ENCODE peak calls at places on chromosome 11, in eight cellular contexts. X is GM23338, Q is hepatocyte, B is SK-N-SH, E is neural progenitor cell, U is GM23248, O is PC-3, P is HCT116. I is an unnamed sample.

GRCh38 chr11:35040221-35040942 is 98.6 kb upstream of the CD44 start:
- DNase-seq in X (no peak), Q (no peak), B (no peak), E (no peak), U (peak; percentile 85), O (peak; percentile 61), P (no peak), I (no peak)

GRCh38 chr11:112961146-112961668 is at the start of gene NCAM1:
- DNase-seq in X (peak; percentile 98), Q (peak; percentile 83), B (peak; percentile 89), E (peak; percentile 97), U (peak; percentile 36), O (peak; percentile 23), P (peak; percentile 67), I (peak; percentile 10)

GRCh38 chr11:126499124-126499752 is 143.8 kb downstream of the ST3GAL4 start:
- DNase-seq in X (no peak), Q (no peak), B (no peak), E (no peak), U (no peak), O (no peak), P (no peak), I (no peak)

GRCh38 chr11:8252388-8252787 is 11.3 kb downstream of the LMO1 start:
- DNase-seq in X (no peak), Q (no peak), B (no peak), E (no peak), U (no peak), O (peak; percentile 30), P (no peak), I (no peak)

GRCh38 chr11:799641-800316 is 1.7 kb upstream of the SLC25A22 start:
- DNase-seq in X (no peak), Q (no peak), B (no peak), E (no peak), U (no peak), O (no peak), P (no peak), I (no peak)

GRCh38 chr11:64786308-64786707 is 8.0 kb upstream of the SF1 start:
- DNase-seq in X (no peak), Q (no peak), B (no peak), E (no peak), U (no peak), O (no peak), P (no peak), I (no peak)

GRCh38 chr11:42631223-42631843 is 680.5 kb upstream of the API5 start:
- DNase-seq in X (peak; percentile 40), Q (peak; percentile 56), B (peak; percentile 33), E (peak; percentile 34), U (peak; percentile 21), O (peak; percentile 65), P (no peak), I (peak; percentile 11)

GRCh38 chr11:57432017-57432590 is 5.2 kb upstream of the SLC43A3 start:
- DNase-seq in X (no peak), Q (no peak), B (no peak), E (no peak), U (no peak), O (no peak), P (no peak), I (no peak)

GRCh38 chr11:94658386-94658785 is 91.2 kb downstream of the PIWIL4 start:
- DNase-seq in X (no peak), Q (no peak), B (no peak), E (no peak), U (no peak), O (no peak), P (no peak), I (no peak)

GRCh38 chr11:119091966-119092879 is 7.5 kb downstream of the HMBS start:
- DNase-seq in X (no peak), Q (no peak), B (no peak), E (no peak), U (peak; percentile 8), O (no peak), P (no peak), I (peak; percentile 51)

GRCh38 chr11:69537855-69538640 is 56.6 kb downstream of the LINC01488 start:
- DNase-seq in X (no peak), Q (no peak), B (no peak), E (no peak), U (no peak), O (no peak), P (no peak), I (no peak)

GRCh38 chr11:75954039-75954438 is 139.0 kb downstream of the UVRAG start:
- DNase-seq in X (no peak), Q (no peak), B (no peak), E (no peak), U (peak; percentile 18), O (peak; percentile 66), P (no peak), I (no peak)

GRCh38 chr11:80638296-80638695 is 1197.5 kb upstream of the TENM4 start:
- DNase-seq in X (no peak), Q (no peak), B (no peak), E (no peak), U (no peak), O (peak; percentile 76), P (no peak), I (no peak)

GRCh38 chr11:84958295-84958694 is 668.8 kb downstream of the DLG2 start:
- DNase-seq in X (no peak), Q (peak; percentile 13), B (no peak), E (no peak), U (no peak), O (peak; percentile 9), P (no peak), I (no peak)

GRCh38 chr11:101043940-101044339 is 85.7 kb downstream of the PGR start:
- DNase-seq in X (no peak), Q (no peak), B (no peak), E (no peak), U (no peak), O (no peak), P (no peak), I (no peak)

GRCh38 chr11:70596091-70596490 is 197.8 kb downstream of the CTTN start:
- DNase-seq in X (no peak), Q (no peak), B (no peak), E (no peak), U (no peak), O (no peak), P (no peak), I (no peak)

GRCh38 chr11:70595452-70595851 is 197.1 kb downstream of the CTTN start:
- DNase-seq in X (no peak), Q (no peak), B (no peak), E (no peak), U (no peak), O (no peak), P (no peak), I (no peak)

GRCh38 chr11:70597006-70597555 is 198.8 kb downstream of the CTTN start:
- DNase-seq in X (no peak), Q (no peak), B (no peak), E (no peak), U (no peak), O (no peak), P (no peak), I (no peak)

GRCh38 chr11:70595016-70595415 is 196.7 kb downstream of the CTTN start:
- DNase-seq in X (no peak), Q (no peak), B (no peak), E (no peak), U (no peak), O (no peak), P (no peak), I (no peak)

GRCh38 chr11:70597751-70598377 is 199.5 kb downstream of the CTTN start:
- DNase-seq in X (no peak), Q (no peak), B (no peak), E (peak; percentile 35), U (no peak), O (no peak), P (no peak), I (no peak)
- H3K27ac ChIP-seq in X (no peak overlapping the region), Q (no peak overlapping the region), B (no peak overlapping the region), E (no peak overlapping the region), U (no peak overlapping the region), O (no peak overlapping the region), P (no peak overlapping the region), I (no peak overlapping the region)

GRCh38 chr11:86687083-86687799 is 14.8 kb upstream of the ME3 start:
- DNase-seq in X (no peak), Q (no peak), B (no peak), E (no peak), U (peak; percentile 61), O (no peak), P (no peak), I (no peak)

GRCh38 chr11:86688398-86689179 is 16.2 kb upstream of the ME3 start:
- DNase-seq in X (no peak), Q (no peak), B (no peak), E (no peak), U (peak; percentile 91), O (no peak), P (no peak), I (no peak)

GRCh38 chr11:86681039-86681745 is 8.8 kb upstream of the ME3 start:
- DNase-seq in X (no peak), Q (no peak), B (no peak), E (no peak), U (no peak), O (no peak), P (no peak), I (no peak)

GRCh38 chr11:86692317-86692716 is 19.9 kb upstream of the ME3 start:
- DNase-seq in X (no peak), Q (no peak), B (no peak), E (no peak), U (peak; percentile 60), O (peak; percentile 14), P (no peak), I (no peak)

GRCh38 chr11:86686531-86686930 is 14.1 kb upstream of the ME3 start:
- DNase-seq in X (no peak), Q (no peak), B (no peak), E (no peak), U (no peak), O (no peak), P (no peak), I (no peak)
- H2AFZ ChIP-seq in X (no peak overlapping the region), Q (no peak overlapping the region), B (no peak overlapping the region), E (no peak overlapping the region), U (no peak overlapping the region), O (no peak overlapping the region), P (no peak overlapping the region), I (no peak overlapping the region)

GRCh38 chr11:130454495-130455262 is 6.2 kb downstream of the ADAMTS15 start:
- DNase-seq in X (no peak), Q (no peak), B (no peak), E (no peak), U (peak; percentile 49), O (no peak), P (no peak), I (no peak)

GRCh38 chr11:130452171-130452570 is 3.7 kb downstream of the ADAMTS15 start:
- DNase-seq in X (no peak), Q (no peak), B (no peak), E (no peak), U (no peak), O (no peak), P (no peak), I (no peak)

GRCh38 chr11:130451261-130452019 is 3.0 kb downstream of the ADAMTS15 start:
- DNase-seq in X (no peak), Q (no peak), B (no peak), E (no peak), U (peak; percentile 59), O (peak; percentile 76), P (no peak), I (no peak)

GRCh38 chr11:130455493-130456127 is 7.2 kb downstream of the ADAMTS15 start:
- DNase-seq in X (no peak), Q (no peak), B (no peak), E (no peak), U (no peak), O (no peak), P (no peak), I (no peak)

GRCh38 chr11:130452941-130453340 is 4.5 kb downstream of the ADAMTS15 start:
- DNase-seq in X (peak; percentile 48), Q (no peak), B (no peak), E (no peak), U (no peak), O (no peak), P (no peak), I (no peak)
- TF ChIP-seq EZH2phosphoT487 in X (no peak), Q (no peak), B (no peak), E (no peak), U (no peak), O (no peak), P (no peak), I (no peak)

GRCh38 chr11:134542401-134543143 is 130.5 kb upstream of the B3GAT1 start:
- DNase-seq in X (no peak), Q (peak; percentile 63), B (no peak), E (no peak), U (no peak), O (peak; percentile 42), P (peak; percentile 23), I (no peak)
- H3K27ac ChIP-seq in X (no peak overlapping the region), Q (no peak overlapping the region), B (no peak overlapping the region), E (no peak overlapping the region), U (no peak overlapping the region), O (no peak overlapping the region), P (no peak overlapping the region), I (no peak overlapping the region)

I was measured in OCI-LY7.